ENCODE peak calls at places on chromosomes 1 and 21, in seven cellular contexts. C, R, N, X, Z, Q and B are unnamed samples.

GRCh38 chr1:46512792-46513190 is 23.2 kb downstream of the DMBX1 start:
- DNase-seq in C (no peak), R (no peak), N (no peak), X (no peak), Z (no peak), Q (no peak), B (no peak)

GRCh38 chr21:25934130-25934529 is 199.4 kb downstream of the GABPA start:
- DNase-seq in C (peak), R (peak), N (no peak), X (no peak), Z (no peak), Q (no peak), B (no peak)

GRCh38 chr1:37338658-37339057 is 135.7 kb upstream of the ZC3H12A start:
- DNase-seq in C (no peak), R (no peak), N (no peak), X (no peak), Z (no peak), Q (no peak), B (no peak)

GRCh38 chr1:185315364-185316108 is 1.5 kb downstream of the IVNS1ABP start:
- DNase-seq in C (no peak), R (no peak), N (no peak), X (no peak), Z (no peak), Q (no peak), B (no peak)

GRCh38 chr21:33951276-33952178 is 35.9 kb upstream of the ATP5PO start:
- DNase-seq in C (peak), R (no peak), N (no peak), X (no peak), Z (no peak), Q (no peak), B (no peak)

GRCh38 chr1:203144661-203145060 is 17.1 kb downstream of the ADORA1 start:
- DNase-seq in C (peak), R (no peak), N (no peak), X (no peak), Z (no peak), Q (no peak), B (no peak)

GRCh38 chr1:240350910-240351331 is 259.2 kb downstream of the FMN2 start:
- DNase-seq in C (peak), R (peak), N (no peak), X (no peak), Z (no peak), Q (no peak), B (no peak)

GRCh38 chr21:31403596-31404333 is 59.7 kb upstream of the TIAM1 start:
- DNase-seq in C (no peak), R (no peak), N (no peak), X (no peak), Z (no peak), Q (no peak), B (no peak)

GRCh38 chr1:56148466-56149193 is 430.7 kb downstream of the PLPP3 start:
- DNase-seq in C (no peak), R (no peak), N (no peak), X (no peak), Z (no peak), Q (no peak), B (no peak)

GRCh38 chr1:12314328-12314903 is 84.6 kb downstream of the VPS13D start:
- DNase-seq in C (peak), R (peak), N (peak), X (no peak), Z (no peak), Q (no peak), B (peak)
- TF ChIP-seq CTCF in C (peak), R (no peak), N (peak), X (no peak), Z (peak), Q (no peak), B (peak)

GRCh38 chr1:41954533-41954944 is 35.8 kb upstream of the HIVEP3 start:
- DNase-seq in C (peak), R (peak), N (no peak), X (no peak), Z (no peak), Q (no peak), B (peak)

GRCh38 chr1:41957568-41957967 is 38.8 kb upstream of the HIVEP3 start:
- DNase-seq in C (peak), R (peak), N (no peak), X (no peak), Z (no peak), Q (no peak), B (peak)

GRCh38 chr1:41953291-41953690 is 34.6 kb upstream of the HIVEP3 start:
- DNase-seq in C (no peak), R (peak), N (no peak), X (no peak), Z (no peak), Q (no peak), B (no peak)

GRCh38 chr1:41958015-41958673 is 39.4 kb upstream of the HIVEP3 start:
- DNase-seq in C (no peak), R (no peak), N (no peak), X (no peak), Z (no peak), Q (no peak), B (no peak)

DNA sequence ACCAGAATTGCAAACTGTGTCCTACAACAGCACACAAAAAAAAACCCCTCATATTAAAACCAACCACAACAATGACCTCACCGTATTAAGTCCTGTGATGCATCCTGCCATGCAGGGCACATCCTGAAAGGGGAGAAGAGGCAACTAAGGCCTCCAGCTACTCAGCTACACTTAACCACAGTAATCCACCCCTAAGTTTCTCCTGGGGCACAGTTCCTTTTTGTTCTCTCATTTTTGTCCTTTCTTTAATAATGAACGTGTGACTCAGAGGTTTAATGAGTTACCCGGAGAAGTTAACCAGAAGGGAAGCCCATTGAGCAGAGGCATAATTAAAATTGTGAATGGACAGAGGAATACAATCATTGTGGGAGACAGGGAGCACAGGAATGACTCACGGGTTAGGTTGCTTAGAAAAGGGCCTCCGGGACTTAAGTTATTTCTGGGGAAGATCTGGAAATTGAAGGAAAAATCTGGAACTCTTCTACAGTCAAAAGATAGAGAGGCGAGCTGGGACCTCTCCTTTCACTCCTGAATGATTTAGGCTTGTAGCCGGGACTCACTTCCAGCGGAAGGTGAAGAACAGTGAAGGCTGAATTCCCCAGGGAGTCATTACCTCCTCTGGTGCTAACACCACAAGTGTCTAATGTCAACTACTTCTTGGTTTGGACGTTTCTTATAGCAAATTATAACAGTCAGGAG is 36.9 kb upstream of the HIVEP3 start:
- DNase-seq in C (peak), R (peak), N (peak), X (peak), Z (no peak), Q (no peak), B (peak)
- TF ChIP-seq CTCF in C (no peak), R (no peak), N (no peak), X (no peak), Z (no peak), Q (no peak), B (no peak)

GRCh38 chr1:53089478-53090226 is 27.6 kb downstream of the PODN start:
- DNase-seq in C (peak), R (no peak), N (no peak), X (no peak), Z (no peak), Q (no peak), B (no peak)

GRCh38 chr1:53085405-53085804 is 23.4 kb downstream of the PODN start:
- DNase-seq in C (no peak), R (no peak), N (no peak), X (no peak), Z (no peak), Q (no peak), B (no peak)

GRCh38 chr1:53086504-53087070 is 24.6 kb downstream of the PODN start:
- DNase-seq in C (no peak), R (no peak), N (no peak), X (no peak), Z (no peak), Q (no peak), B (no peak)

GRCh38 chr1:53088616-53089300 is 26.7 kb downstream of the PODN start:
- DNase-seq in C (no peak), R (no peak), N (no peak), X (no peak), Z (no peak), Q (no peak), B (no peak)

DNA sequence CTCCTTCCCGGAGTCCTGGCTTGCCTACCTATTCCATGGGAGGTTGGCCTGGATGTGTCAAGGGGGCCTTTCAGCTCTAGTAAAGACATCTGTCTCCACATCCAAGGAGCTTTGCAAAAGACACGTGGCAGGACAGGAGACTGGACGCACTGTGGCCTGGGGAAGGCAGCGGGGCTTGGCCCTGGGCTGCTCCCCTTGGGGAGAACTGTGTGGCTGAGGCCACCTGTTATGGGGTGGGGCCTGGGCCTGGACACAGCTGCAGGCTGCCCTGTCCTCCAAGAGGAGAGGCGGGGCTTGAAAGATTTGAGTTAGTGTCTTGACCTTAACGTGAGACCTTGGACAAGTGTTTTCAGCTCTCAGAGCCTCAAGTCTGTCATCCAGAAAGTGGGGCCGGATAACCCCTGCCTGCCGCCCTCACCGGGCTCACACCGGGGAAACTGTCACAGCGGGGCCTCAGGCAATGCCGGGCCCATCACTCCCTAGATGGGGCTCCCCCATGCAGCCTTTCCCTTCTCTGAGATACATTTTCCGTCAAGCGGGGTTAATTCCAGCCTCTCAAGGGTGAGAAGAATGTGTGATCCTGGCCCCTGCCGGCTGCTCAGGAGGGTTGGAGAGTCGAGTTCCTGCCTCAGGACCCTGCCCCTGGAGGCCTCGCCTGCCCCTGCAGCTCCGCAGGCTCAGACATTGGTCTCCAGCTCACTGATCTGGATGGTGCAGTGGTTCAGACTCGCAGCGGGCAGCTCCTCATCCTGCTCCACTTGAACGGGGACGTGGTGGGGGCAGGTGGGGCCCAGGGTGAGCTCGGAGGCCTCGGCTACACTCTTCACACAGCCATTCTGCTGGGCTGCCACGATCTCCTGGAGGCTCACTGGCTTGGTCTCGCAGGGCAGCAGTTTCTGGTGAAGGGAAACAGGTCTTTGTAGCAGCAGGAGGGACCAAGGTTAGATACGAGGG is 25.6 kb downstream of the PODN start:
- DNase-seq in C (no peak), R (no peak), N (no peak), X (peak), Z (no peak), Q (no peak), B (no peak)
- TF ChIP-seq CTCF in C (no peak), R (no peak), N (no peak), X (no peak), Z (no peak), Q (no peak), B (no peak)

DNA sequence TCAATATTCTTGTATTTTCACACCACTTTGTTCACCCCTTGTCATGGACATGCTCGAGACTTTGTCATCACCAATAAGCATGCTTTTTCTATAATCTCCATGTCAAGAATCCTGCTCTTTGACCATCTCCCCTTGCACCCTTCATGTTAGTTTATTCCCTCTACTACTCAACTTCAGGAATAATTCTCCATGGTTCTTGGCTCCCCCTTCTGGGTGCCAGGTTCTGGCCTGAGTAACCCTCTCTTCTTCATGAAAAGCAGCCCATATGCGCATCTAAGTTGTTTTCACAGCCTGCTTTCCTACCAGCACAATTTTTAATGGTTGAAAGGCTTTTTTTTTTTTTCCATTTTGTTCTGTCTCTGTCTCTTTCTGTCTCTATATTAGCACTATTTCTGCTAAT is 160.7 kb downstream of the LEPR start:
- DNase-seq in C (no peak), R (peak), N (no peak), X (no peak), Z (no peak), Q (no peak), B (peak)
- TF ChIP-seq CTCF in C (peak), R (no peak), N (no peak), X (no peak), Z (no peak), Q (no peak), B (no peak)

DNA sequence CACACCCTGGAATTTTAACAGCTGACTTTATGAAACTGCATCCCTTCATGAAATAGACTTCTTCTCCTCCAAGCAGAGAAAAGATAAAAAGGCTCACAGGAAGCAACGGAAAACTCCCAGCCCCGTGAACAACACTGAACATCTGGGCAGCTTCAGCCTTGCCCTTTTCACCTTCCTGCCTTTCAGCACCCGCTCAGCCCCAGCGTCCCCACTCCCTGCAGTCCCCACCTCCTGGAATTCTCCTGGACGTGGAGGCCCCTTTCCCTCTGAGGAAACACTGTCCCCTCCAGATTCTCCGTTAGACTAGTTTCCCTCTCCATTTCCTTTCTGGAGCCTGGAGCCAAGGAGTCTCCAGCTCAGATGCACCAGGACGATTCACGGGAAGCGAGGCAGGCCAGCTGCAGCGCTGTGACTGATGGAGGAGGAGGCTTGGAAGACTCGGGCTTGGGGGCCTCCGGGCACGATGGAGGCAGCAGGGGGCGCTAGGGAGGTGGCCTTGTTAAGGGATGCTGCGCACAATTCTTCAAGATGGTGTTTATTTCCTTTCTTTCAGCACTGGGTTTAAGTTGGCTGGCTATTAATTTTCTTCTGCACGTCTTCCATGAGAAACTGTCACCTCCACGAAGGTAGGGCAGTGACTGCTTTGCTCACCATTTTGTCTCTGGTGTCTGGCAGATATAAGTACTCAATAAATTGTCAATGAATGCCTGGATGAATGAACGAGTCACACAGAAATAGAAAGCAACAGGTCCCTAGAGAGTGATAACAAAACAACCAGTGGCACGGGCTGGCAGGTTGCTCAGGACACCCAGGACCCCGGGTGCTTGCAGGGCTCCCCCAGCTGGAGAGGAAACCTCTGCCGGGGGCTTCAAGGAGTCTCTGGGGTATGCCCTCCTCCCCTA is 3.0 kb upstream of the MYOC start:
- DNase-seq in C (peak), R (peak), N (peak), X (peak), Z (no peak), Q (peak), B (peak)
- TF ChIP-seq CTCF in C (peak), R (peak), N (peak), X (peak), Z (peak), Q (no peak), B (peak)

GRCh38 chr1:156930483-156930882 is 10.1 kb downstream of the LRRC71 start:
- DNase-seq in C (no peak), R (no peak), N (no peak), X (no peak), Z (no peak), Q (no peak), B (no peak)

GRCh38 chr1:156931553-156931952 is 11.1 kb downstream of the LRRC71 start:
- DNase-seq in C (peak), R (no peak), N (no peak), X (no peak), Z (no peak), Q (no peak), B (no peak)

GRCh38 chr1:156933136-156933535 is 12.7 kb downstream of the LRRC71 start:
- DNase-seq in C (no peak), R (no peak), N (no peak), X (no peak), Z (no peak), Q (no peak), B (no peak)

GRCh38 chr1:156929596-156930238 is 9.3 kb downstream of the LRRC71 start:
- DNase-seq in C (no peak), R (no peak), N (no peak), X (no peak), Z (no peak), Q (no peak), B (no peak)

GRCh38 chr1:156931974-156932710 is 11.7 kb downstream of the LRRC71 start:
- DNase-seq in C (no peak), R (no peak), N (no peak), X (no peak), Z (no peak), Q (no peak), B (no peak)
- TF ChIP-seq CTCF in C (no peak), R (no peak), N (no peak), X (no peak), Z (no peak), Q (no peak), B (no peak)

GRCh38 chr1:91885716-91886506 is at the start of gene TGFBR3:
- DNase-seq in C (peak), R (peak), N (peak), X (peak), Z (peak), Q (peak), B (peak)
- TF ChIP-seq CTCF in C (peak), R (peak), N (peak), X (no peak), Z (peak), Q (no peak), B (peak)

GRCh38 chr1:45488978-45489377 is 2.0 kb downstream of the TESK2 start:
- DNase-seq in C (no peak), R (no peak), N (no peak), X (no peak), Z (no peak), Q (no peak), B (no peak)

GRCh38 chr1:45490121-45490622 is 791 bp downstream of the TESK2 start:
- DNase-seq in C (peak), R (peak), N (peak), X (peak), Z (no peak), Q (no peak), B (peak)

GRCh38 chr1:45492691-45493090 is 1.7 kb upstream of the TESK2 start:
- DNase-seq in C (no peak), R (no peak), N (no peak), X (no peak), Z (no peak), Q (no peak), B (no peak)

GRCh38 chr1:45491464-45492260 is 699 bp upstream of the TESK2 start:
- DNase-seq in C (no peak), R (no peak), N (no peak), X (no peak), Z (no peak), Q (no peak), B (no peak)

GRCh38 chr1:45490623-45491463 is at the start of gene TESK2:
- DNase-seq in C (peak), R (peak), N (peak), X (peak), Z (peak), Q (peak), B (peak)
- TF ChIP-seq CTCF in C (peak), R (no peak), N (peak), X (no peak), Z (peak), Q (no peak), B (no peak)

GRCh38 chr21:14115646-14116045 is 95.1 kb downstream of the LIPI start:
- DNase-seq in C (no peak), R (no peak), N (no peak), X (no peak), Z (no peak), Q (no peak), B (no peak)

GRCh38 chr21:14120091-14120734 is 90.5 kb downstream of the LIPI start:
- DNase-seq in C (peak), R (peak), N (peak), X (peak), Z (no peak), Q (no peak), B (peak)

GRCh38 chr21:14121719-14122118 is 89.0 kb downstream of the LIPI start:
- DNase-seq in C (no peak), R (peak), N (no peak), X (no peak), Z (no peak), Q (no peak), B (no peak)

GRCh38 chr21:14116080-14116481 is 94.7 kb downstream of the LIPI start:
- DNase-seq in C (no peak), R (no peak), N (no peak), X (no peak), Z (no peak), Q (no peak), B (no peak)

GRCh38 chr21:14119038-14119437 is 91.7 kb downstream of the LIPI start:
- DNase-seq in C (peak), R (no peak), N (no peak), X (no peak), Z (no peak), Q (no peak), B (peak)
- TF ChIP-seq CTCF in C (peak), R (no peak), N (no peak), X (no peak), Z (no peak), Q (no peak), B (no peak)